ENCODE peak calls at places on chromosome 16, in four cellular contexts. H, Z, N and G are unnamed samples.

GRCh38 chr16:24844101-24845030 is 1.4 kb upstream of the SLC5A11 start:
- DNase-seq in H (no peak), Z (peak; percentile 22), N (peak; percentile 78), G (peak; percentile 91)

GRCh38 chr16:4015991-4016325 is 100.3 kb downstream of the ADCY9 start:
- DNase-seq in H (no peak), Z (no peak), N (no peak), G (no peak)

GRCh38 chr16:57843400-57843799 is 41.1 kb upstream of the KIFC3 start:
- DNase-seq in H (no peak), Z (no peak), N (no peak), G (no peak)

GRCh38 chr16:55832788-55833583 is at the start of gene CES1:
- DNase-seq in H (peak; percentile 56), Z (no peak), N (no peak), G (no peak)

GRCh38 chr16:29029168-29029994 is 44.5 kb downstream of the LAT start:
- DNase-seq in H (no peak), Z (peak; percentile 95), N (peak; percentile 25), G (peak; percentile 79)

GRCh38 chr16:78648517-78648916 is 549.1 kb downstream of the WWOX start:
- DNase-seq in H (no peak), Z (no peak), N (no peak), G (no peak)

GRCh38 chr16:72635104-72635503 is 412.8 kb downstream of the ZFHX3 start:
- DNase-seq in H (no peak), Z (no peak), N (no peak), G (no peak)

GRCh38 chr16:81446318-81447275 is 2.0 kb downstream of the CMIP start:
- DNase-seq in H (no peak), Z (no peak), N (peak; percentile 79), G (no peak)

GRCh38 chr16:28915181-28915580 is 9.9 kb downstream of the RABEP2 start:
- DNase-seq in H (no peak), Z (no peak), N (no peak), G (no peak)

GRCh38 chr16:31471875-31472558 is at the start of gene TGFB1I1:
- DNase-seq in H (no peak), Z (no peak), N (peak; percentile 56), G (no peak)

GRCh38 chr16:85752511-85753420 is 1.9 kb upstream of the C16orf74 start:
- DNase-seq in H (peak; percentile 85), Z (no peak), N (no peak), G (peak; percentile 64)

GRCh38 chr16:29170393-29171239 is 185.8 kb downstream of the LAT start:
- DNase-seq in H (no peak), Z (no peak), N (no peak), G (no peak)

GRCh38 chr16:75252049-75252864 is 833 bp upstream of the BCAR1 start:
- DNase-seq in H (no peak), Z (no peak), N (no peak), G (no peak)

GRCh38 chr16:47815655-47816054 is 340.1 kb downstream of the ABCC12 start:
- DNase-seq in H (no peak), Z (no peak), N (no peak), G (no peak)

GRCh38 chr16:1614226-1615102 is 2.3 kb downstream of the CRAMP1 start:
- DNase-seq in H (peak; percentile 14), Z (no peak), N (peak; percentile 58), G (peak; percentile 65)

GRCh38 chr16:54693864-54694263 is 236.8 kb upstream of the IRX5 start:
- DNase-seq in H (no peak), Z (no peak), N (no peak), G (no peak)

GRCh38 chr16:88282221-88283041 is 100.3 kb upstream of the ZNF469 start:
- DNase-seq in H (no peak), Z (no peak), N (no peak), G (no peak)

GRCh38 chr16:88911148-88911945 is 44.9 kb upstream of the PABPN1L start:
- DNase-seq in H (no peak), Z (no peak), N (no peak), G (no peak)

GRCh38 chr16:81987706-81988105 is 23.6 kb downstream of the SDR42E1 start:
- DNase-seq in H (no peak), Z (no peak), N (no peak), G (no peak)

GRCh38 chr16:87608400-87608985 is 6.2 kb downstream of the JPH3 start:
- DNase-seq in H (peak; percentile 97), Z (peak; percentile 13), N (no peak), G (peak; percentile 75)

GRCh38 chr16:31513126-31513525 is 4.9 kb upstream of the RUSF1 start:
- DNase-seq in H (no peak), Z (no peak), N (no peak), G (no peak)

GRCh38 chr16:58862334-58863024 is 128.4 kb upstream of the GOT2 start:
- DNase-seq in H (no peak), Z (no peak), N (no peak), G (no peak)